ENCODE peak calls at places on chromosomes 1 and 21, in six cellular contexts. One of them, this sample, is unnamed.

GRCh38 chr1:65949933-65950332 is 157.2 kb downstream of the PDE4B start:
- DNase-seq in K562: no peak
- DNase-seq in GM04504: no peak
- DNase-seq in right atrium auricular region: no peak
- DNase-seq in activated naive CD4-positive, alpha-beta T cell: no peak
- DNase-seq in cardiac muscle cell: no peak
- DNase-seq in this sample: no peak

GRCh38 chr1:163063131-163064059 is 5.8 kb upstream of the RGS4 start:
- DNase-seq in activated naive CD4-positive, alpha-beta T cell: no peak
- DNase-seq in right atrium auricular region: no peak
- DNase-seq in cardiac muscle cell: no peak
- DNase-seq in K562: no peak
- DNase-seq in GM04504: no peak
- DNase-seq in this sample: no peak

GRCh38 chr1:12501661-12502060 is 116.3 kb downstream of the DHRS3 start:
- DNase-seq in K562: no peak
- DNase-seq in GM04504: no peak
- DNase-seq in cardiac muscle cell: no peak
- DNase-seq in activated naive CD4-positive, alpha-beta T cell: no peak
- DNase-seq in right atrium auricular region: no peak
- DNase-seq in this sample: no peak

GRCh38 chr1:21251773-21252471 is 38.3 kb downstream of the ECE1 start:
- DNase-seq in GM04504: peak
- DNase-seq in right atrium auricular region: peak
- DNase-seq in K562: peak
- DNase-seq in cardiac muscle cell: no peak
- DNase-seq in activated naive CD4-positive, alpha-beta T cell: no peak
- DNase-seq in this sample: peak

GRCh38 chr21:28272272-28272992 is 720.2 kb downstream of the LTN1 start:
- DNase-seq in activated naive CD4-positive, alpha-beta T cell: no peak
- DNase-seq in right atrium auricular region: no peak
- DNase-seq in cardiac muscle cell: no peak
- DNase-seq in K562: no peak
- DNase-seq in GM04504: no peak
- DNase-seq in this sample: no peak

GRCh38 chr1:81142099-81142776 is 658.5 kb upstream of the ADGRL2 start:
- DNase-seq in GM04504: no peak
- DNase-seq in right atrium auricular region: no peak
- DNase-seq in activated naive CD4-positive, alpha-beta T cell: no peak
- DNase-seq in cardiac muscle cell: no peak
- DNase-seq in K562: no peak
- DNase-seq in this sample: no peak

GRCh38 chr1:239587066-239587465 is 200.7 kb downstream of the CHRM3 start:
- DNase-seq in K562: no peak
- DNase-seq in GM04504: no peak
- DNase-seq in right atrium auricular region: no peak
- DNase-seq in activated naive CD4-positive, alpha-beta T cell: no peak
- DNase-seq in cardiac muscle cell: no peak
- DNase-seq in this sample: no peak

GRCh38 chr1:16013220-16013907 is 4.5 kb downstream of the HSPB7 start:
- DNase-seq in K562: peak
- DNase-seq in activated naive CD4-positive, alpha-beta T cell: peak
- DNase-seq in cardiac muscle cell: peak
- DNase-seq in right atrium auricular region: peak
- DNase-seq in GM04504: no peak
- DNase-seq in this sample: no peak

GRCh38 chr1:39525366-39526165 is 34.1 kb downstream of the BMP8A start:
- DNase-seq in activated naive CD4-positive, alpha-beta T cell: no peak
- DNase-seq in K562: no peak
- DNase-seq in right atrium auricular region: no peak
- DNase-seq in cardiac muscle cell: peak
- DNase-seq in GM04504: no peak
- DNase-seq in this sample: no peak

This sample was measured in Ammon's horn.